ENCODE peak calls at places on chromosomes 11 and 22, in six cellular contexts. Q is SK-N-SH, I is H1, F is K562, W is HCT116, Y is HepG2. H is an unnamed sample. For H3K9me3, the result is how much of the 10 kb centered on the place peaks cover.

GRCh38 chr11:20536784-20537183 is 62.6 kb upstream of the SLC6A5 start:
- DNase-seq in Q (peak), I (no peak), F (no peak), W (no peak), Y (no peak), H (no peak)

GRCh38 chr11:125348141-125348651 is 147.9 kb downstream of the FEZ1 start:
- DNase-seq in Q (no peak), I (peak), F (no peak), W (no peak), Y (no peak), H (no peak)

GRCh38 chr11:117557321-117557720 is 229.7 kb downstream of the CEP164 start:
- DNase-seq in Q (no peak), I (no peak), F (no peak), W (no peak), Y (no peak), H (no peak)

GRCh38 chr11:129855086-129855485 is 39.4 kb downstream of the TMEM45B start:
- DNase-seq in Q (no peak), I (no peak), F (no peak), W (no peak), Y (no peak), H (no peak)

GRCh38 chr22:39308614-39309363 is 10.6 kb downstream of the RPL3 start:
- DNase-seq in Q (no peak), I (no peak), F (no peak), W (peak), Y (no peak), H (no peak)

GRCh38 chr11:10742460-10743208 is 8.4 kb upstream of the CTR9 start:
- DNase-seq in Q (peak), I (no peak), F (peak), W (no peak), Y (no peak), H (peak)

GRCh38 chr22:30821381-30821780 is 126.7 kb downstream of the OSBP2 start:
- DNase-seq in Q (no peak), I (no peak), F (no peak), W (no peak), Y (no peak), H (no peak)

GRCh38 chr11:85889676-85890579 is 34.7 kb downstream of the CCDC83 start:
- DNase-seq in Q (no peak), I (no peak), F (no peak), W (peak), Y (peak), H (no peak)

GRCh38 chr11:96642584-96642983 is 252.8 kb downstream of the JRKL start:
- DNase-seq in Q (no peak), I (no peak), F (no peak), W (no peak), Y (no peak), H (no peak)

GRCh38 chr22:47035443-47035881 is 273.0 kb downstream of the TBC1D22A start:
- DNase-seq in Q (peak), I (no peak), F (no peak), W (no peak), Y (no peak), H (no peak)

GRCh38 chr22:48488611-48489456 is 1338.8 kb downstream of the BRD1 start:
- DNase-seq in Q (peak), I (peak), F (no peak), W (no peak), Y (no peak), H (no peak)

GRCh38 chr22:24726848-24727217 is 47.7 kb downstream of the PIWIL3 start:
- DNase-seq in Q (no peak), I (no peak), F (no peak), W (no peak), Y (no peak), H (no peak)

GRCh38 chr11:2234963-2235362 is 35.4 kb downstream of the ASCL2 start:
- DNase-seq in Q (no peak), I (no peak), F (peak), W (no peak), Y (no peak), H (no peak)

GRCh38 chr11:17021550-17021949 is 7.3 kb upstream of the PLEKHA7 start:
- DNase-seq in Q (peak), I (no peak), F (no peak), W (no peak), Y (no peak), H (no peak)

GRCh38 chr22:23088199-23088604 is 17.9 kb downstream of the GNAZ start:
- DNase-seq in Q (no peak), I (peak), F (peak), W (no peak), Y (no peak), H (no peak)

GRCh38 chr11:10777806-10778205 is 26.8 kb downstream of the CTR9 start:
- DNase-seq in Q (no peak), I (no peak), F (no peak), W (no peak), Y (no peak), H (no peak)

GRCh38 chr11:130886704-130887103 is 29.6 kb downstream of the SNX19 start:
- DNase-seq in Q (no peak), I (no peak), F (no peak), W (no peak), Y (no peak), H (no peak)

GRCh38 chr11:108947654-108948570 is 283.0 kb downstream of the DDX10 start:
- DNase-seq in Q (no peak), I (no peak), F (no peak), W (no peak), Y (no peak), H (no peak)

GRCh38 chr11:62687508-62688396 is 1.6 kb downstream of the LRRN4CL start:
- DNase-seq in Q (peak), I (no peak), F (no peak), W (no peak), Y (no peak), H (no peak)

GRCh38 chr11:62694455-62695167 is 5.3 kb upstream of the LRRN4CL start:
- DNase-seq in Q (peak), I (peak), F (peak), W (peak), Y (peak), H (peak)

GRCh38 chr11:62688481-62688880 is 849 bp downstream of the LRRN4CL start:
- DNase-seq in Q (no peak), I (no peak), F (no peak), W (no peak), Y (no peak), H (no peak)

DNA sequence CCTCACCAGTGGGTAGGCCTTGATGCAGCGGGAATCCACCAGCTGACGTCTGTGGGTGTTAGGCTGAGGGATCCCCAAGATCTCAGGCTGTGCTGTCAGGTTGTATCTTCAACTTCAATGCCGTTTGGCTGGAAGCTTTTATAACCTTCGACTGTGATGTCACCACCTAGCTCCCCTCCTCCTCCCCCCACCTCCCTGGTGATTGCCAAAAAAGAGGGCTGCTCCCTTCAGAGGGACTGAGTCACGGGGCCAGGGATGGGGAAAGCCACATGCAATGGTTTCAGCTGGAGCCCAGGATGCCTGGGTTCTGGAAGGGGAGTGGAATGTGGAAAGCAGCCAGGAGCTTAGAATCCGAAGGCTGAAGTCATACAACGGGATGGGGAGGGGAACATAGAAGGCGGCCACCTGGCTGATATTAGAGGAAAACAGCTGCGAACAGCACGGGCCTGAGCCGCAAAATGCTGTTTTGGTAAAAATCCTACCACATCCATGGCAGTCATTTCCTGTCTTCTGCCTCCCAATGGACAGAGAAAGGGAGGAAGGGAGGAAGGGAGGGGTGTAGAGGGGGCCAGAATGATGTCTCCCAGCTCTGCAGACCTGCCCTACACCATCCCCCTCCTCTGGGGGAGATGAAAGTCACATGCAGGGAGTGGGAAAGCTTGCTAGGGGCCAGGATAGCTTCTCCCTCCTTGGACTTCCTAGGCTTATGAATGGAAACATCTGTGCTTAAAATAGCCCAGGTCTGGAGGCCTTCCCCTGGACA is at the start of gene LRRN4CL:
- DNase-seq in Q (peak), I (no peak), F (no peak), W (no peak), Y (no peak), H (no peak)
- TF ChIP-seq CTCF in Q (no peak), I (no peak), F (no peak), W (no peak), Y (no peak), H (no peak)

DNA sequence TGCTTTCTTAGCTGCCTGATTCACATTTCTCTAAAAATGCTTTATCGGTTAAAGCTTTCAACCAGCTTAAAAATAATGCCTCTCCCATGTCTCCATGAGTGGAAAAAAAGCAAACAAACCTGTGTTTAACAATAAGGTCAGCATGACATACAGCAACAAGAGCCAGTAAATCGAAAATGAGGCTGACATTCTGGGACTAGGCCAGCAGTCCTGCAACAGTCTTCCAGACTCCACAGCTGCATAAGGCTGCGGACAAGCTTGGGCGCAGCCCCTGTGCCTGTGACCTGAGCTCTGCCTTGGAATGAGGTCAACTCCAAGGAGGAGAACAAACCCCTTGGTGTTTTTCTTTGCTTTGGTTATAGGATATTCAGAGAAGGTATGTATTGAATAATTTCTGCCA is 95.5 kb downstream of the PGR start:
- DNase-seq in Q (no peak), I (no peak), F (no peak), W (no peak), Y (no peak), H (no peak)
- H3K9me3 ChIP-seq in Q (under half), I (under half), F (under half), W (under half), Y (under half), H (under half)

GRCh38 chr11:83241291-83241946 is 44.7 kb downstream of the CCDC90B start:
- DNase-seq in Q (peak), I (peak), F (peak), W (peak), Y (peak), H (peak)
- TF ChIP-seq SIN3A in Q (no peak), I (no peak), F (no peak), W (no peak), Y (no peak), H (no peak)

GRCh38 chr22:41022470-41023298 is 69.7 kb upstream of the EP300 start:
- DNase-seq in Q (peak), I (peak), F (peak), W (peak), Y (peak), H (peak)

GRCh38 chr22:41023299-41023623 is 69.1 kb upstream of the EP300 start:
- DNase-seq in Q (no peak), I (no peak), F (no peak), W (no peak), Y (no peak), H (no peak)

GRCh38 chr22:41021039-41021654 is 70.0 kb downstream of the RBX1 start:
- DNase-seq in Q (no peak), I (peak), F (no peak), W (no peak), Y (no peak), H (no peak)

DNA sequence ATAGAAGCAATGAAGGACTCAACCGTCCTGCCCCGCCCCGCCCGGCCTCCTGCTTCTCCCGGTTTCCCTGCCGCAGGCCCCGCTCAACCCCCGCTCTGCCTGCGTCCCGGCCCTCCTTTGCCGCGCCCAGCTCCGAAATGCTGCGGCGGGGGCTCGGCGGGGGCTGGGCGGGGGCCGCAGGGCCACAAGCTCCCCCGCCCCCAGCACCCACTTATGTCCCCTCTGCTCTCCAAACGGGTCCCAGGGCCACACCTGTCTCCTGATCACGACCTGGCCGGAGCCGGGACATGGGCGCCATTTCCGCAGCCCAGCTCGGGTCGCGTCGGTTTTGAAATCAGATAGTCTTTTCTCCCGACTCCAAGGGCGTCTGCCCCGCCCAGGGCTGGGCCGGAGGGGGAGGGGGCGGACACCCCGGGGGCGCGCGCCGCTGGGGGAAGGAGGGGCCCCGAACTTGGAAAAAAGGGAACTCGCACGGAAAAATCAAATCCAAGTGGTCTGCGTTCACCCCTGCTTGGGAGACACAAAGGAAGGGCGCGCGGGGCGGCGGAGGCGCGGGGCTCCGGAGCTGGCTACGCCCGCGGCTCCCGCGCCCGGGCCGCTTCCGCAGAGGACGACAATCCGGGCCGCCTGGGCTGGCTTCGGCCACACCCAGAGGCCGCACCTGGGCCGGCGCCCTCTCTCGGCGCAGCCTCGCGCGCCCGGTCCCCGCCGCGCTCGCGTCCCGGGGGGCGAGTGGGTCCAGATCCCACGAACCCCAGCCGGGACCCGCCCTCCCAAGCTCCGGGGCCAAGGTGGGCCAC is 70.5 kb upstream of the EP300 start:
- DNase-seq in Q (peak), I (peak), F (peak), W (peak), Y (peak), H (no peak)
- TF ChIP-seq CTCF in Q (no peak), I (no peak), F (no peak), W (peak), Y (peak), H (no peak)

DNA sequence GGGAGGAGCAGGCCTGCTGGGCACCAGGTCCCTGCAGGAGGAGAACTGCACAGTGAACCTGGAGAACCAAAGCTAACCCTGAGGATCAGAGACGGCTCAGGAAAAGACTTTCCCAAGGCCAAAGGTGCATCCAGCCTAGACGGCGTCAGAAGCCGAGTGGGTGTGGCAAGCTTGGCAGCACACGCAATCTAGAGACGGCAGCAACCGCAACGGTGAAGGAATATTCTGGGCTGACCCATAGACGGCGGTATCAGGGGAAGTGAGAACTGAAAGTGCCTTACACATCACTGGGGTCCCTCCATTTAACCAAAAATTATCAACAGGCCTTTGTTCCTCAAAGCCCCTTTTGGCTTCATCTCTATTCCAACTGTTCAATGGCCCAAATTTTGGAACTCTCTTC is 26.2 kb downstream of the SPATA19 start:
- DNase-seq in Q (no peak), I (peak), F (no peak), W (no peak), Y (no peak), H (no peak)
- H3K9me3 ChIP-seq in Q (under half), I (under half), F (under half), W (under half), Y (under half), H (under half)

DNA sequence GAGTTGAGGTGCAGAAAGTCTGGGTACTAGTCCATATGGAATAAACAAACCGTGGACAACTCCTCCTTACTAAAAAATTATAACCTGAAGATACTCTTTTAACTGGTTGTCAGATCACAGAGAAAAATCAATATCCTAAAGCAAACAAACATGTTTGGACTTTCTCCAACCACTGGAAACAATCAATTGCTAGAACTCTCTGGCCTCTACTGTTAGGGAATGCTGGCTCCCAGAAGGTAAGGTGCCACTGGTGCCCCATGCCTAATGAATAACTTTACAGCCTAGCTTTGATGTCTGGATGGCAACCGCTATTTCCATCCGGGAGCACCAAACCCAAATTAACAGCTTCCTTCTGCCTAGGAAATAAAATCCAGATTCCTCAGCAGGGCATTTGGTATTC is 74.5 kb downstream of the AMBRA1 start:
- DNase-seq in Q (no peak), I (no peak), F (no peak), W (no peak), Y (peak), H (no peak)
- TF ChIP-seq SIN3A in Q (no peak), I (no peak), F (no peak), W (no peak), Y (no peak), H (no peak)